ENCODE peak calls at places on chromosomes 4 and X, in ten cellular contexts. G is A549, N is endodermal cell, V is natural killer cell, S is brain microvascular endothelial cell, T is dorsolateral prefrontal cortex, J is HCT116, E is heart left ventricle, Z is body of pancreas, L is fibroblast of pulmonary artery. H is an unnamed sample.

GRCh38 chr4:159390648-159391047 is 287.8 kb downstream of the RAPGEF2 start:
- DNase-seq in G (no peak), N (no peak), V (no peak), S (peak), T (no peak), J (peak), E (no peak), Z (no peak), L (peak), H (no peak)

GRCh38 chrX:55758033-55758432 is 40.5 kb downstream of the RRAGB start:
- DNase-seq in G (no peak), N (no peak), V (no peak), S (peak), T (no peak), J (no peak), E (no peak), Z (no peak), L (peak), H (no peak)

GRCh38 chr4:169604131-169604900 is 8.1 kb downstream of the NEK1 start:
- DNase-seq in G (peak), N (no peak), V (no peak), S (peak), T (no peak), J (no peak), E (no peak), Z (no peak), L (peak), H (no peak)

GRCh38 chrX:40831750-40832149 is 96.4 kb upstream of the MED14 start:
- DNase-seq in G (no peak), N (no peak), V (no peak), S (no peak), T (no peak), J (no peak), E (no peak), Z (no peak), L (no peak), H (no peak)

GRCh38 chr4:101835121-101835904 is 44.8 kb downstream of the BANK1 start:
- DNase-seq in G (peak), N (no peak), V (no peak), S (peak), T (no peak), J (no peak), E (no peak), Z (peak), L (peak), H (no peak)

GRCh38 chr4:150264595-150265141 is 186.4 kb downstream of the DCLK2 start:
- DNase-seq in G (no peak), N (no peak), V (no peak), S (no peak), T (no peak), J (no peak), E (no peak), Z (no peak), L (no peak), H (no peak)

GRCh38 chrX:136619889-136620505 is 28.0 kb upstream of the CD40LG start:
- DNase-seq in G (no peak), N (no peak), V (no peak), S (no peak), T (no peak), J (no peak), E (no peak), Z (no peak), L (no peak), H (no peak)

GRCh38 chr4:105145059-105145912 is 1.4 kb upstream of the TET2 start:
- DNase-seq in G (no peak), N (no peak), V (no peak), S (no peak), T (no peak), J (no peak), E (no peak), Z (no peak), L (no peak), H (no peak)

GRCh38 chr4:2908686-2909085 is 54.5 kb downstream of the NOP14 start:
- DNase-seq in G (no peak), N (no peak), V (no peak), S (no peak), T (no peak), J (no peak), E (no peak), Z (no peak), L (no peak), H (no peak)

GRCh38 chrX:4588893-4589292 is 875.4 kb upstream of the PRKX start:
- DNase-seq in G (no peak), N (no peak), V (no peak), S (no peak), T (no peak), J (no peak), E (no peak), Z (no peak), L (no peak), H (no peak)

GRCh38 chr4:35500812-35501211 is 743.5 kb downstream of the ARAP2 start:
- DNase-seq in G (no peak), N (no peak), V (no peak), S (no peak), T (no peak), J (no peak), E (no peak), Z (no peak), L (no peak), H (no peak)

GRCh38 chrX:12379666-12380065 is 241.4 kb downstream of the FRMPD4 start:
- DNase-seq in G (no peak), N (no peak), V (no peak), S (no peak), T (no peak), J (no peak), E (no peak), Z (no peak), L (peak), H (no peak)

GRCh38 chr4:70515342-70516245 is 2.8 kb upstream of the AMTN start:
- DNase-seq in G (no peak), N (no peak), V (no peak), S (peak), T (no peak), J (no peak), E (no peak), Z (no peak), L (no peak), H (no peak)

GRCh38 chr4:24884925-24885324 is 27.9 kb downstream of the CCDC149 start:
- DNase-seq in G (no peak), N (no peak), V (no peak), S (no peak), T (no peak), J (no peak), E (no peak), Z (no peak), L (no peak), H (no peak)

GRCh38 chrX:74420194-74421035 is 878 bp upstream of the SLC16A2 start:
- DNase-seq in G (peak), N (peak), V (no peak), S (peak), T (peak), J (no peak), E (peak), Z (peak), L (peak), H (peak)

GRCh38 chrX:44183329-44183728 is 160.1 kb downstream of the EFHC2 start:
- DNase-seq in G (no peak), N (no peak), V (no peak), S (no peak), T (no peak), J (no peak), E (no peak), Z (no peak), L (no peak), H (no peak)

GRCh38 chr4:99790796-99791617 is 25.6 kb upstream of the DAPP1 start:
- DNase-seq in G (no peak), N (no peak), V (no peak), S (no peak), T (no peak), J (no peak), E (no peak), Z (no peak), L (peak), H (no peak)

GRCh38 chr4:159823743-159824142 is 720.9 kb downstream of the RAPGEF2 start:
- DNase-seq in G (no peak), N (no peak), V (no peak), S (peak), T (no peak), J (no peak), E (no peak), Z (no peak), L (no peak), H (no peak)

DNA sequence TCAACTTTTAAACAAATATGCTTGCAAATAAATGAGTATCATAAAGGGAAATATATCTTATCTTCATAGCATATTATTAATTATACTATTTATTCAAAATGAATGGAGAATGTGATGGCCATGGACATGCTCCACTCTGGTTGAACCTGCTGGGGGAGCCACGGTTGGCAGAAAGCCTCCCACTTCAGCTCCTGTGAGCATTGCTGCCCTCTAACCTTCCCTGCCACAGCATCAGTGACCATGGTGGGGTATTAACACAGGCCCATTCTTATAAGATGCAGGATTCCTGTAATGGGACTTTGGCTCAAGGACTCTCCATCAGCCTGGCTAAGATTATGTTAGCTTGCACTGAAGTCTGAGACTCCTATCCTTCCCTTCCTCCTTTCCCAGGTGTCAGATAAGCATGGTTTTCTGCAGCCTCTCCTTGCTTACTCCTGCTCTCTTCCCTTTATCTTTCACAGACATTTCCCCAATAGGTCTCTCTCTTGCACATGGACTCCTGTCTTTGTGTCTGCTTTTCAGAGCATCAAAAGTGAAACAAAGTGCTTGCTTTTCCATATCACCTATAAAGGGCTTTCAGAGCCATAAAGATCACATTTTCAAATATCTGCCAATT is 4.9 kb upstream of the ABRAXAS1 start:
- DNase-seq in G (no peak), N (peak), V (no peak), S (no peak), T (no peak), J (no peak), E (no peak), Z (no peak), L (no peak), H (no peak)
- TF ChIP-seq CTCF in G (no peak), N (peak), V (no peak), S (peak), T (no peak), J (peak), E (no peak), Z (no peak), L (no peak), H (no peak)

GRCh38 chrX:17669891-17670290 is 67.4 kb upstream of the SCML1 start:
- DNase-seq in G (no peak), N (no peak), V (no peak), S (no peak), T (no peak), J (no peak), E (no peak), Z (no peak), L (no peak), H (no peak)

GRCh38 chrX:17674611-17675010 is 62.7 kb upstream of the SCML1 start:
- DNase-seq in G (no peak), N (no peak), V (no peak), S (no peak), T (no peak), J (no peak), E (no peak), Z (peak), L (peak), H (no peak)

GRCh38 chrX:17668929-17669328 is 68.4 kb upstream of the SCML1 start:
- DNase-seq in G (no peak), N (no peak), V (no peak), S (no peak), T (no peak), J (no peak), E (no peak), Z (no peak), L (no peak), H (no peak)

GRCh38 chrX:17670874-17671273 is 66.4 kb upstream of the SCML1 start:
- DNase-seq in G (no peak), N (no peak), V (no peak), S (no peak), T (no peak), J (no peak), E (no peak), Z (no peak), L (no peak), H (no peak)

DNA sequence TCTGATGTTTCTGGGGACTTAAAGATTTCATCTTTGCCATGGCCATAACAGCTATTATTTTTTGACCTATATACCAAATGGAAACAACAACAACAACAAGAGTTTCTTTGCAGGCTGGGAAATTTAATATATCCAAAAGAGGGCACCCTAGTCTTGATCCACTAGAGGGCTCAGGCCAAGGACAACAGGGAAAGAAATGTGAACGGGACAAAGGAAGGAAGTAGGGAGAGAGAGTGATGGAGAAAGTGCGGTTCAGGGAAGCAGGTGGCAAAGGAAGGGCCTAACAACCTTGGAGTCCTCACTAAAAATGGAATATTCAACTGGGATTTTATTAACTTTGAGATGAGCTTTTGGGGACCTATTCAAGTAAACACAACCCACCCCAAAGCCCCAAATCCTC is 67.8 kb upstream of the SCML1 start:
- DNase-seq in G (no peak), N (no peak), V (no peak), S (no peak), T (no peak), J (no peak), E (no peak), Z (no peak), L (no peak), H (no peak)
- TF ChIP-seq CTCF in G (no peak), N (peak), V (no peak), S (peak), T (no peak), J (no peak), E (no peak), Z (no peak), L (no peak), H (peak)

GRCh38 chrX:110341189-110342035 is 17.2 kb upstream of the RTL9 start:
- DNase-seq in G (no peak), N (no peak), V (no peak), S (peak), T (no peak), J (peak), E (no peak), Z (peak), L (peak), H (no peak)

GRCh38 chrX:110346681-110347080 is 12.0 kb upstream of the RTL9 start:
- DNase-seq in G (no peak), N (peak), V (no peak), S (peak), T (no peak), J (no peak), E (no peak), Z (peak), L (peak), H (no peak)
- TF ChIP-seq CTCF in G (no peak), N (peak), V (no peak), S (peak), T (no peak), J (no peak), E (no peak), Z (no peak), L (peak), H (no peak)

GRCh38 chr4:180913750-180914149 is 1329.5 kb upstream of the TENM3 start:
- DNase-seq in G (no peak), N (no peak), V (no peak), S (no peak), T (no peak), J (peak), E (no peak), Z (no peak), L (peak), H (no peak)

GRCh38 chr4:180909279-180909678 is 1333.9 kb upstream of the TENM3 start:
- DNase-seq in G (no peak), N (peak), V (no peak), S (no peak), T (no peak), J (peak), E (no peak), Z (no peak), L (no peak), H (no peak)
- TF ChIP-seq CTCF in G (no peak), N (peak), V (no peak), S (peak), T (no peak), J (peak), E (no peak), Z (no peak), L (no peak), H (no peak)

H was measured in progenitor cell of endocrine pancreas.